ENCODE peak calls at places on chromosomes 5 and 9, in five cellular contexts. R is AG04450, G is breast epithelium, E is adrenal gland, Z is tibial artery. S is an unnamed sample.

GRCh38 chr9:31820426-31820825 is 564.0 kb upstream of the ACO1 start:
- DNase-seq in R (no peak), G (no peak), E (no peak), Z (no peak), S (no peak)

GRCh38 chr9:6243746-6244145 is 28.1 kb downstream of the IL33 start:
- DNase-seq in R (no peak), G (no peak), E (no peak), Z (no peak), S (peak)

GRCh38 chr5:149962040-149962439 is 1.5 kb downstream of the SLC26A2 start:
- DNase-seq in R (no peak), G (no peak), E (no peak), Z (no peak), S (peak)

GRCh38 chr9:126489604-126490593 is 123.8 kb upstream of the LMX1B start:
- DNase-seq in R (no peak), G (no peak), E (no peak), Z (no peak), S (no peak)

GRCh38 chr9:15403155-15403554 is 19.5 kb upstream of the SNAPC3 start:
- DNase-seq in R (no peak), G (no peak), E (no peak), Z (no peak), S (no peak)

GRCh38 chr5:95995947-95996489 is 34.4 kb upstream of the ELL2 start:
- DNase-seq in R (no peak), G (no peak), E (no peak), Z (no peak), S (no peak)

GRCh38 chr9:116817762-116818161 is 130.7 kb downstream of the TRIM32 start:
- DNase-seq in R (no peak), G (no peak), E (no peak), Z (no peak), S (no peak)

GRCh38 chr5:9686211-9686610 is 56.1 kb upstream of the TAS2R1 start:
- DNase-seq in R (peak), G (no peak), E (no peak), Z (no peak), S (peak)

GRCh38 chr9:124527781-124528180 is 20.6 kb upstream of the NR5A1 start:
- DNase-seq in R (no peak), G (no peak), E (no peak), Z (no peak), S (peak)

GRCh38 chr5:174552428-174552827 is 172.0 kb upstream of the MSX2 start:
- DNase-seq in R (no peak), G (no peak), E (no peak), Z (no peak), S (no peak)

GRCh38 chr9:122248448-122248865 is 16.2 kb downstream of the RBM18 start:
- DNase-seq in R (no peak), G (no peak), E (no peak), Z (no peak), S (no peak)

GRCh38 chr5:104755806-104756205 is 1193.2 kb upstream of the NUDT12 start:
- DNase-seq in R (no peak), G (no peak), E (no peak), Z (no peak), S (no peak)

GRCh38 chr5:180860273-180860886 is 696 bp downstream of the ZFP62 start:
- DNase-seq in R (no peak), G (no peak), E (no peak), Z (no peak), S (peak)

GRCh38 chr9:134666801-134667200 is 25.2 kb downstream of the COL5A1 start:
- DNase-seq in R (no peak), G (no peak), E (no peak), Z (no peak), S (no peak)

GRCh38 chr5:74085782-74086181 is 459.8 kb downstream of the ARHGEF28 start:
- DNase-seq in R (no peak), G (no peak), E (no peak), Z (no peak), S (no peak)

GRCh38 chr5:55406292-55406691 is 98.5 kb downstream of the MTREX start:
- DNase-seq in R (no peak), G (no peak), E (no peak), Z (no peak), S (no peak)

GRCh38 chr5:125085797-125086505 is 339.5 kb upstream of the ZNF608 start:
- DNase-seq in R (no peak), G (no peak), E (no peak), Z (no peak), S (no peak)

GRCh38 chr5:124951105-124951504 is 204.7 kb upstream of the ZNF608 start:
- DNase-seq in R (no peak), G (no peak), E (no peak), Z (no peak), S (no peak)

GRCh38 chr9:110891760-110892159 is 146.5 kb downstream of the LPAR1 start:
- DNase-seq in R (no peak), G (no peak), E (no peak), Z (no peak), S (peak)

GRCh38 chr9:134916161-134916665 is 1.5 kb downstream of the FCN1 start:
- DNase-seq in R (no peak), G (no peak), E (no peak), Z (peak), S (no peak)

GRCh38 chr9:104858846-104859245 is 69.1 kb downstream of the ABCA1 start:
- DNase-seq in R (no peak), G (no peak), E (no peak), Z (no peak), S (no peak)

GRCh38 chr9:115411993-115412452 is 294.1 kb upstream of the TNC start:
- DNase-seq in R (peak), G (no peak), E (no peak), Z (no peak), S (no peak)

GRCh38 chr5:1032011-1032410 is 23.4 kb downstream of the NKD2 start:
- DNase-seq in R (no peak), G (no peak), E (no peak), Z (no peak), S (no peak)

GRCh38 chr5:39732166-39732565 is 307.4 kb upstream of the DAB2 start:
- DNase-seq in R (no peak), G (no peak), E (no peak), Z (no peak), S (no peak)

GRCh38 chr5:6377121-6377520 is 1.2 kb downstream of the MED10 start:
- DNase-seq in R (no peak), G (no peak), E (no peak), Z (no peak), S (peak)

GRCh38 chr9:70747335-70747734 is 332.9 kb upstream of the KLF9 start:
- DNase-seq in R (no peak), G (no peak), E (no peak), Z (no peak), S (peak)

GRCh38 chr9:128160603-128160987 is 530 bp downstream of the BBLN start:
- DNase-seq in R (no peak), G (no peak), E (peak), Z (no peak), S (no peak)

GRCh38 chr9:69572611-69573010 is 99.6 kb downstream of the APBA1 start:
- DNase-seq in R (no peak), G (no peak), E (no peak), Z (no peak), S (peak)

GRCh38 chr9:95508242-95508967 is 8.4 kb downstream of the PTCH1 start:
- DNase-seq in R (no peak), G (no peak), E (no peak), Z (no peak), S (peak)

GRCh38 chr5:173324115-173325001 is 3.9 kb downstream of the STC2 start:
- DNase-seq in R (peak), G (no peak), E (peak), Z (peak), S (peak)

GRCh38 chr9:133402689-133403088 is 15.1 kb downstream of the REXO4 start:
- DNase-seq in R (no peak), G (no peak), E (no peak), Z (no peak), S (no peak)

GRCh38 chr5:146040559-146040958 is 64.8 kb downstream of the PLAC8L1 start:
- DNase-seq in R (no peak), G (no peak), E (no peak), Z (no peak), S (peak)

GRCh38 chr9:94807556-94807955 is 81.1 kb downstream of the AOPEP start:
- DNase-seq in R (no peak), G (no peak), E (no peak), Z (no peak), S (no peak)

DNA sequence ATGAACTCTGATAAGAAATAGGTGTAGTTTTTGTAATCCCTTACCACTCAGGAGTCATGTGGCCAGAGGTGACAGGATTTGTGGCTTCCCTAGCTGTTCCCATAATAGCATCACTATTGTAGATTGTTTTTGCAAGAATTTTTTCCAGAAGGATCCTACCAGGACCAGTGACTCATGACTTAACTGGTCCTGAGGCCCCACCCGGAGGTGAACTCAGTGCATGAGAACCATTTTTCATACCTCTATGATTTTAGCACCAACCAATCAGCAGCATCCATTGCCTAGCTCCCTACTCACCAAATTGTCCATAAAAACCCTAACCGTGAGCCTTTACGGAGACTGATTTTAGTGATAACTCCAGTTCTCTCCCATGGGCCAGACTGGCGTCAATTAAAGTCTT is 484.8 kb downstream of the PSAT1 start:
- DNase-seq in R (no peak), G (no peak), E (no peak), Z (no peak), S (no peak)
- TF ChIP-seq CTCF in R (no peak), G (no peak), E (no peak), Z (no peak), S (no peak)

GRCh38 chr5:156892223-156892622 is 42.1 kb downstream of the PPP1R2B start:
- DNase-seq in R (no peak), G (no peak), E (no peak), Z (no peak), S (no peak)
- TF ChIP-seq CTCF in R (no peak), G (no peak), E (no peak), Z (no peak), S (no peak)

DNA sequence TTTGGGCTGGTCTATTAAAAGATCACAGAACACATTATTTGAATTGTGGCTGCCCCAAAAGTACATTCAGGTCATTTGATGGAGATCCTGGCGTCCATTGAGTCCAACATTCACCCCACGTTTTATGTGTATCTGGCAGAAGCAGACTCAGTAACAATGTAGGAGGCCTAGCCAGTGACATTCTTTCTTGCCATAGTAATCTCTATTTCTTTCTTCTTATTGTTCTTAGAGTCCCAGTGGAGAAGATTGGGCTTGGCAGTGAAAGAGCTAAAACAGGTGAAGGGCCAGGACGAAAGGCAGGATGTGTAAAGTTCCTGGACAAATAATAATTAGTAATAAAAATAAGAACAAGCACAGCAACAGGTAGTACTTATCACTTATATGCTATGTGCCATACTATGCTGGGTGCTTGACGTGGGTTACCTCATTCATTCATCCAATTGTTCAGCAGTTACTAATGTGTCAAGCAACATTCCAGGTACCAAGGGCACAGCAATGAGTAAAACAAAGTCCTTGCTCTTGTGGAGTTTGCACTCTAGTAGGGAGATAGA is 12.6 kb upstream of the ANKH start:
- DNase-seq in R (no peak), G (no peak), E (no peak), Z (no peak), S (no peak)
- TF ChIP-seq CTCF in R (no peak), G (no peak), E (no peak), Z (no peak), S (no peak)

GRCh38 chr9:101232405-101232977 is 152.3 kb downstream of the BAAT start:
- DNase-seq in R (no peak), G (no peak), E (no peak), Z (no peak), S (no peak)

GRCh38 chr9:101229606-101230005 is 155.2 kb downstream of the BAAT start:
- DNase-seq in R (no peak), G (no peak), E (no peak), Z (no peak), S (no peak)

DNA sequence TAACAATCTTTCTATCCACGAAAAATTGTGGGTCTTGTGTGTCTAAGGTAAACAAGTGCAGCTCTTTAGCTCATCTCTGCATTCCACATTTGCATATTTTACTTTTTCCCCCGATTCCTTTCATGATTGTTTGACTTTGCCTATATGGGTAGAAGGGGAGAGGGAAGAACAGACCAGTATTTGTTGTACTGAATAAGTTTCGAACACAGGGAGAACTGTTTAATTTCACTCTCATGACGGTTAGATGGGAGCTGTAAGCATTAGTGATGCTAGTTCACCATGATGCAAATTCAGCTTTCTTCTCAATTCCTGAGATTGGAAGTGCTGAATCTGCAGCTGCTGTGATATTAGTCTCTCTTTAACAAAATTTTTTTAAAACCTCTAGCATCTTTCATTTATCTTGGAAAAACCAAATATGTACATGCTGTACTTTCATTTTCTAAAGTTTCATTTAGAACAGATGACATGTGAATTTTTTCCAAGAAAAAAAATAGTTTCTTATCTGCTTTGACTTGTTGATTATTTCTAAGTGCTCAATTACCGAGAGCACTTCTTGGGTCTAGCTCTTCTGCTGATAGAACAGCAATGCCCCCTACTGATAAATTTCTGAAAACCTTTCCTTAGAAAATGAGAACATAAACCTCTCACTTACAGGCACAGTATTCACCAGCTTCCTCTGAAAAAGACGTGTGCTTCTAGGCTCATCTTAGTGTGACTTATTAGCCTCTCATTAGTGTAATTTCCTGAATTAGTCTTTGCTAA is 149.5 kb downstream of the BAAT start:
- DNase-seq in R (no peak), G (no peak), E (no peak), Z (no peak), S (peak)
- TF ChIP-seq CTCF in R (peak), G (no peak), E (peak), Z (no peak), S (peak)

GRCh38 chr9:131145245-131145644 is 19.9 kb downstream of the NUP214 start:
- DNase-seq in R (no peak), G (no peak), E (no peak), Z (no peak), S (no peak)

GRCh38 chr9:131142160-131142559 is 16.8 kb downstream of the NUP214 start:
- DNase-seq in R (no peak), G (no peak), E (no peak), Z (no peak), S (no peak)

GRCh38 chr9:131140112-131140511 is 14.7 kb downstream of the NUP214 start:
- DNase-seq in R (no peak), G (no peak), E (no peak), Z (no peak), S (no peak)

GRCh38 chr9:131138676-131139075 is 13.3 kb downstream of the NUP214 start:
- DNase-seq in R (no peak), G (no peak), E (no peak), Z (no peak), S (no peak)

DNA sequence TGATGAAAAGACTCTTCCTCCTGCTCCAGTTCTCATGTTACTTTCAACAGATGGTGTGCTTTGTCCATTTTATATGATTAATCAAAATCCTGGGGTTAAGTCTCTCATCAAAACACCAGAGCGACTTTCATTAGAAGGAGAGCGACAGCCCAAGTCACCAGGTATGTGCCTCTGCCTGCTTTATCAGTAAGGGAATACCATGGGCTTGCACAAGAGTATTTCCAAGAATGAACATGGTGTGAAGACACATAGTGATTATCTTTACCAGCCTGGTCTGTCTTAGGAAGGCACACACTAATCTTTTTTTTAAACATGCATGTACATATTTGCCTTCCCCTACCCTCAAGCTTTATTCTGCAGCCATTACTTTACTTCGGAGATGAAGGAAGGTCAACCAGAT is 15.2 kb downstream of the NUP214 start:
- DNase-seq in R (no peak), G (no peak), E (no peak), Z (no peak), S (no peak)
- TF ChIP-seq CTCF in R (no peak), G (no peak), E (no peak), Z (no peak), S (no peak)

GRCh38 chr5:63878788-63879187 is 83.5 kb downstream of the HTR1A start:
- DNase-seq in R (no peak), G (no peak), E (no peak), Z (no peak), S (no peak)
- TF ChIP-seq CTCF in R (no peak), G (no peak), E (no peak), Z (no peak), S (no peak)

GRCh38 chr5:31193591-31194457 is at the start of gene CDH6:
- DNase-seq in R (peak), G (no peak), E (peak), Z (peak), S (peak)

GRCh38 chr5:31194892-31195291 is 1.4 kb downstream of the CDH6 start:
- DNase-seq in R (no peak), G (no peak), E (no peak), Z (no peak), S (no peak)

GRCh38 chr5:31197183-31197582 is 3.7 kb downstream of the CDH6 start:
- DNase-seq in R (peak), G (no peak), E (no peak), Z (no peak), S (peak)

GRCh38 chr5:31194458-31194808 is 947 bp downstream of the CDH6 start:
- DNase-seq in R (no peak), G (no peak), E (no peak), Z (no peak), S (peak)

DNA sequence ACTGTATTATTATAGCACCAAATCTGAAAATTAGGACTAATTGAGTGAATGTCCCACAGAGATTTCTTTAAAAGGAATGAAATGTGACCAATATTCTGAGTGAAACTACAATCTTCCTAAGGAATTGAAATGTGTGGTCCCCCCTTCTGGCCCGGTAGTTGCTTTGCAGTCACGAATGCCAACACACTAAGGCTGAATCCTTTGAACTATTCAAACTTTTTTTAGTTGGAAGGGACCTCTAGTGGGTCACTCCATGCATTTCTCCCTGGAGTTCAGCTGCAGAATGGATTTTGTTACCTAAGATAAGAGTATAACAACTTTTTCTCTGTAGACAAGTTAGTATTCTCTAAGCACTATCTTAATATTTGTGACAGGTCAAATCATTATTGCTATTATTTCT is 2.8 kb downstream of the CDH6 start:
- DNase-seq in R (no peak), G (no peak), E (no peak), Z (no peak), S (peak)
- TF ChIP-seq CTCF in R (peak), G (no peak), E (no peak), Z (no peak), S (peak)

DNA sequence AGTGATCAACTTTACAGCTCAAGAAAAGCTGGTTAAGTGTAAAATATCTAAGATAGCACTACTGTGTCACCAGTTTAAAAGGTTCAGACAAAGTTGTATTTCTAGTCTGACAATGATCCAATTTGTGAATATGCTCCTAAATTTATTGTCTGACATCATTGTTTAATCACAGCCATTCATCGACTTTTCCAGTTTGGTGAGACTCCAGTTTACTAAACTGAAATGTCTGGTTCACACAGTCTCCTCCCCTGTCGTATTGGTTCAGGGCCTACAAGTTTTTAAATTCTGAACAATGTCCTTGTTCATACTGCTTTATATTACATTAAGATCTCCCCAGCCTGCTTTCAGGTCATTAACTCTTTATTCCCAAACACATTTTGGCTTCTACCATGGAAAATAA is 161.4 kb downstream of the CHSY3 start:
- DNase-seq in R (no peak), G (no peak), E (no peak), Z (no peak), S (no peak)
- TF ChIP-seq CTCF in R (no peak), G (no peak), E (no peak), Z (no peak), S (no peak)

GRCh38 chr5:45094876-45095275 is 286.1 kb downstream of the MRPS30 start:
- DNase-seq in R (no peak), G (no peak), E (no peak), Z (no peak), S (no peak)

GRCh38 chr5:45093377-45093776 is 284.6 kb downstream of the MRPS30 start:
- DNase-seq in R (no peak), G (no peak), E (no peak), Z (no peak), S (no peak)

GRCh38 chr5:45089870-45090269 is 281.1 kb downstream of the MRPS30 start:
- DNase-seq in R (no peak), G (no peak), E (no peak), Z (no peak), S (no peak)
- TF ChIP-seq CTCF in R (no peak), G (no peak), E (no peak), Z (no peak), S (no peak)

S was measured in choroid plexus epithelial cell.